ENCODE peak calls at places on chromosomes 12 and 14, in four cellular contexts. One of them, this sample, is unnamed. For H3K4me1, the result is how much of the 10 kb centered on the place peaks cover.

GRCh38 chr12:121227294-121227693 is 17.4 kb downstream of the P2RX4 start:
- DNase-seq in breast epithelium: peak
- DNase-seq in uterus: no peak
- DNase-seq in upper lobe of right lung: peak
- DNase-seq in this sample: no peak

GRCh38 chr14:103045387-103045869 is 11.9 kb downstream of the CDC42BPB start:
- DNase-seq in breast epithelium: no peak
- DNase-seq in uterus: no peak
- DNase-seq in upper lobe of right lung: no peak
- DNase-seq in this sample: no peak

GRCh38 chr12:108548954-108549521 is 11.9 kb downstream of the SART3 start:
- DNase-seq in breast epithelium: no peak
- DNase-seq in uterus: no peak
- DNase-seq in upper lobe of right lung: no peak
- DNase-seq in this sample: no peak

GRCh38 chr12:54048694-54049093 is 4.9 kb upstream of the HOXC4 start:
- DNase-seq in breast epithelium: no peak
- DNase-seq in uterus: no peak
- DNase-seq in upper lobe of right lung: no peak
- DNase-seq in this sample: no peak

GRCh38 chr12:121573949-121574520 is 6.8 kb downstream of the KDM2B start:
- DNase-seq in breast epithelium: no peak
- DNase-seq in uterus: no peak
- DNase-seq in upper lobe of right lung: no peak
- DNase-seq in this sample: no peak

GRCh38 chr12:108360487-108360886 is 21.4 kb upstream of the CMKLR1 start:
- DNase-seq in breast epithelium: no peak
- DNase-seq in uterus: no peak
- DNase-seq in upper lobe of right lung: no peak
- DNase-seq in this sample: no peak

GRCh38 chr14:52026921-52027320 is 37.6 kb downstream of the RTRAF start:
- DNase-seq in breast epithelium: no peak
- DNase-seq in uterus: no peak
- DNase-seq in upper lobe of right lung: no peak
- DNase-seq in this sample: no peak

GRCh38 chr12:128613821-128614220 is 209.9 kb downstream of the SLC15A4 start:
- DNase-seq in breast epithelium: no peak
- DNase-seq in uterus: no peak
- DNase-seq in upper lobe of right lung: no peak
- DNase-seq in this sample: no peak

GRCh38 chr14:52111583-52111982 is 42.7 kb upstream of the NID2 start:
- DNase-seq in breast epithelium: no peak
- DNase-seq in uterus: no peak
- DNase-seq in upper lobe of right lung: no peak
- DNase-seq in this sample: no peak

GRCh38 chr14:45698462-45699134 is 445.6 kb upstream of the MIS18BP1 start:
- DNase-seq in breast epithelium: no peak
- DNase-seq in uterus: no peak
- DNase-seq in upper lobe of right lung: no peak
- DNase-seq in this sample: no peak

GRCh38 chr12:66176525-66176924 is 6.7 kb upstream of the TMBIM4 start:
- DNase-seq in breast epithelium: no peak
- DNase-seq in uterus: no peak
- DNase-seq in upper lobe of right lung: no peak
- DNase-seq in this sample: no peak

GRCh38 chr12:76719171-76719631 is 44.7 kb upstream of the ZDHHC17 start:
- DNase-seq in breast epithelium: no peak
- DNase-seq in uterus: no peak
- DNase-seq in upper lobe of right lung: no peak
- DNase-seq in this sample: no peak

GRCh38 chr12:100868487-100868886 is 73.9 kb downstream of the ANO4 start:
- DNase-seq in breast epithelium: no peak
- DNase-seq in uterus: no peak
- DNase-seq in upper lobe of right lung: no peak
- DNase-seq in this sample: no peak

GRCh38 chr12:113575386-113575785 is 103.7 kb upstream of the LHX5 start:
- DNase-seq in breast epithelium: no peak
- DNase-seq in uterus: no peak
- DNase-seq in upper lobe of right lung: no peak
- DNase-seq in this sample: no peak

GRCh38 chr12:117882181-117882580 is 86.6 kb downstream of the KSR2 start:
- DNase-seq in breast epithelium: no peak
- DNase-seq in uterus: no peak
- DNase-seq in upper lobe of right lung: no peak
- DNase-seq in this sample: no peak

GRCh38 chr14:86777950-86778602 is 1214.9 kb downstream of the GALC start:
- DNase-seq in breast epithelium: no peak
- DNase-seq in uterus: no peak
- DNase-seq in upper lobe of right lung: no peak
- DNase-seq in this sample: no peak

GRCh38 chr12:30953946-30954766 is 27.6 kb downstream of the TSPAN11 start:
- DNase-seq in breast epithelium: no peak
- DNase-seq in uterus: no peak
- DNase-seq in upper lobe of right lung: no peak
- DNase-seq in this sample: no peak

GRCh38 chr12:110176745-110177144 is 52.6 kb downstream of the IFT81 start:
- DNase-seq in breast epithelium: no peak
- DNase-seq in uterus: no peak
- DNase-seq in upper lobe of right lung: no peak
- DNase-seq in this sample: no peak

GRCh38 chr12:2301531-2302461 is 249.0 kb downstream of the CACNA1C start:
- DNase-seq in breast epithelium: no peak
- DNase-seq in uterus: no peak
- DNase-seq in upper lobe of right lung: no peak
- DNase-seq in this sample: no peak

GRCh38 chr12:52682381-52682660 is 2.1 kb upstream of the KRT1 start:
- DNase-seq in breast epithelium: no peak
- DNase-seq in uterus: no peak
- DNase-seq in upper lobe of right lung: no peak
- DNase-seq in this sample: no peak

GRCh38 chr14:72256055-72256454 is 323.8 kb downstream of the RGS6 start:
- DNase-seq in breast epithelium: no peak
- DNase-seq in uterus: no peak
- DNase-seq in upper lobe of right lung: no peak
- DNase-seq in this sample: no peak

GRCh38 chr14:92415969-92416368 is 93.0 kb downstream of the SLC24A4 start:
- DNase-seq in breast epithelium: no peak
- DNase-seq in uterus: no peak
- DNase-seq in upper lobe of right lung: no peak
- DNase-seq in this sample: no peak

GRCh38 chr12:32365473-32366064 is 33.8 kb upstream of the FGD4 start:
- DNase-seq in breast epithelium: no peak
- DNase-seq in uterus: peak
- DNase-seq in upper lobe of right lung: no peak
- DNase-seq in this sample: no peak

DNA sequence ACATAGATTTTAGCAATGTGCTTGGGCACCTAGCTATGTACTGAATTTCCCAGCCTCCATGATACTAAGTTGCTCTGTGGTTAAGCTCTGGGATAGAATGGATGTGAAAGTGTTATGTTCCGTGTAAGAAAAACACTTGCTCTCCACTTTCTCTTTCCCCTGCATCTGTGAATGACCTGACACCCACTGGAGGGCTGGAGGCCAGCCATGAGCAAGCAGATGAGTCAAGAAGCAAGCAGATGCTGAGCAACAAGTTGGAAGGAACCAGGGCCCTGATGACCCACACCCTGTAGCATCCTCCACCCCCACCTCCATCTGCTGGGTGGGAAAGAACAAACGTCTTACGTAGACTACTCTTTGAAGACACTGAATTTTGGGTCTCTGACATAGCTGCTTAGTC is 56.6 kb downstream of the EID3 start:
- DNase-seq in breast epithelium: no peak
- DNase-seq in uterus: no peak
- DNase-seq in upper lobe of right lung: no peak
- DNase-seq in this sample: no peak
- H3K27ac ChIP-seq in breast epithelium: no peak
- H3K27ac ChIP-seq in uterus: no peak
- H3K27ac ChIP-seq in upper lobe of right lung: no peak
- H3K27ac ChIP-seq in this sample: no peak

DNA sequence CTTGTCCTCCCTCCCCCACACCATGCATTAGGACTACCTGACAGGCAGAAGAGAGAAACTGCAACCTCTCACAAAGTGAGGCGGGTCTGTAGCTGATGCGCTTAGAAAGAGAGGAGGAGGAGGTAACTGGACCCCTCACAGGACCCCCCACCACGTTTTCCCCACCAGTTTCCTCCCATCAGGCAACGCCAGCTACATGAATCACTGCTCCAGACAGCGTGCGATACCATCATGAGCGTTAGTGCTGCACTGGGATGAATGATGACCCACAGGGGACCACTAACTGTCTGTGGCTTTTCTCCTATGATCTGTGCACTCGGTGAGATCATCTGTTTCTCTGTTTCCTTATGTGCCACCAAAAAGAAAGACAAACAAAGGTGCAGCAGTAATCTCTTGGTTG is 77.7 kb downstream of the KCNK10 start:
- DNase-seq in breast epithelium: no peak
- DNase-seq in uterus: no peak
- DNase-seq in upper lobe of right lung: no peak
- DNase-seq in this sample: no peak
- H3K4me1 ChIP-seq in breast epithelium: under half
- H3K4me1 ChIP-seq in uterus: under half
- H3K4me1 ChIP-seq in upper lobe of right lung: under half
- H3K4me1 ChIP-seq in this sample: under half

DNA sequence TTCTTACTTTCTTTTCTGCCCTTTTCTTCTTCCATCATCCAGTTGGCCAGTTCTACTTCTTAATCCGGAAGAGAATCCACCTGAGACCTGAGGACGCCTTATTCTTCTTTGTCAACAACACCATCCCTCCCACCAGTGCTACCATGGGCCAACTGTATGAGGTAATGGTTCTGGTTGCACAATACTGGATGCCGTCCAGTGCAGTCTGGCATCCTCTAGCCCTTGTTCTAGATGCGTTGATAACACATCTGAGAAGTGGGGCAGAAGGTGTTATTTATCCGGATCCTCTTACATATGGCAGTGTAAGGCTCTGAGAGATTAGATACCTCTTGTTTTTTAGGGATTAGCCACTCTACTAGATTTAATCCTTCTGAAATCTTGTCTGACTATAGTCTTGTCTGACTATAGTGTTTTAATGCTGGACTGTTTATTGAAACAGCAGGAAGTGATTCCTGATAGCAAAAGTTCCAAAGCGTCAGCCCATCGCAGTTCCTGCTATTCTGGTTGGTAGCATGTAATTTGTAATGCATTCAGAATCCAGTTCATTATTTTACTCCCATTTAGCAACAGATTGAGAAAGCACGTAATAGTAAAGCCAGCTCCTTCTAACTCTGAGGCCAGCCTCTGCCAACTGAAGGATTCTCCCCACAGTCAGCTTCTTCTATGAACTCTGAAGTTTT is 7.9 kb downstream of the GABARAPL1 start:
- DNase-seq in breast epithelium: peak
- DNase-seq in uterus: peak
- DNase-seq in upper lobe of right lung: no peak
- DNase-seq in this sample: no peak
- H3K27ac ChIP-seq in breast epithelium: peak
- H3K27ac ChIP-seq in uterus: peak
- H3K27ac ChIP-seq in upper lobe of right lung: peak
- H3K27ac ChIP-seq in this sample: peak

DNA sequence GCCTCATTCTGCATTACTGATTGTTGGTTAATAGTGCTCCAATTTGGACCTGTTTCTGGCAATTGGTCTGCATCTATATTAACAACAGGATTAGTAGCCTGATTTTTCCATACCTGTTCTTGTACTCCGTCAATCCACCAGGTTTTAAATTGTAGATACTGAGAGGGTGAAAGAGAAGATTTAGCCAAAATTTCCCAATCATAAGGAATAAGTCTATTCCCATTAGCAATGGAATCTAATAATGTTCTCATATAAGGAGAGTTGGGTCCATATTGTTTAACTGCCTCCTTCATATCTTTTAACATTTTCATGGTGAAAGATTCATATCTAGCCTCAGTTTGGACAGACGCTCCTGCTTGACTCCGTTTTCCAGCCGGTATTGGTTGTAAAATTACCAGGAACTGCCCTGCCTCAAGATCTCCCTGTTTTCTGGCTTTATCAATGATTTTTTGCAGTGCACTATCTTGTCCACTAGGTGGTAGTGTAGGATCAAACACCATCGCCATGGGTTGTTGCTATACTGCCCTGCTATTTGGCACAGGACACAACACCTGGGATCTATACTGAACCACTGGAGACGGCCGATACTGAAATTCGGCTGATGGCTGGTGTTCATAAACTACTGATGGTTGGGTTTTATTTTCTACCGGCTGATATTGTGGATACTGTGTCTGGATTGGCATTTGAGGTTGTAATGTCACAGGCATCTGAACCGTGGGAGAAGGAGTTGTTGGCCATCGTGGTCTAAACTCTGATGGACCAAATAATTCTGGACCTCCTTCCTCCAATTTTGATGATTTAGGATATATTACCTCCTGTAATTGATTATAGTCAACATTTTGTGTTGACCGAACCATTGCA is 25.2 kb downstream of the DHRS4L2 start:
- DNase-seq in breast epithelium: no peak
- DNase-seq in uterus: no peak
- DNase-seq in upper lobe of right lung: no peak
- DNase-seq in this sample: no peak
- H3K4me1 ChIP-seq in breast epithelium: under half
- H3K4me1 ChIP-seq in uterus: under half
- H3K4me1 ChIP-seq in upper lobe of right lung: under half
- H3K4me1 ChIP-seq in this sample: under half

This sample was measured in esophagus squamous epithelium.